ENCODE peak calls at places on chromosomes 13 and 19, in four cellular contexts. One of them, this sample, is unnamed.

GRCh38 chr19:51027126-51027806 is 850 bp upstream of the KLK11 start:
- DNase-seq in NAMALWA: no peak
- DNase-seq in EL: no peak
- DNase-seq in cardiac fibroblast: no peak
- DNase-seq in this sample: no peak

GRCh38 chr19:49758292-49758691 is 4.8 kb downstream of the TSKS start:
- DNase-seq in cardiac fibroblast: peak; percentile 68
- DNase-seq in NAMALWA: no peak
- DNase-seq in EL: peak; percentile 88
- DNase-seq in this sample: no peak

GRCh38 chr13:107765724-107766436 is 449.5 kb downstream of the LIG4 start:
- DNase-seq in EL: no peak
- DNase-seq in NAMALWA: no peak
- DNase-seq in cardiac fibroblast: no peak
- DNase-seq in this sample: no peak

GRCh38 chr13:97268772-97269171 is 46.6 kb downstream of the MBNL2 start:
- DNase-seq in cardiac fibroblast: peak; percentile 69
- DNase-seq in NAMALWA: no peak
- DNase-seq in EL: no peak
- DNase-seq in this sample: no peak

GRCh38 chr19:51572908-51573307 is 1.8 kb downstream of the ZNF175 start:
- DNase-seq in NAMALWA: no peak
- DNase-seq in EL: peak; percentile 92
- DNase-seq in cardiac fibroblast: peak; percentile 11
- DNase-seq in this sample: no peak

GRCh38 chr13:80550856-80551532 is 210.1 kb upstream of the SPRY2 start:
- DNase-seq in cardiac fibroblast: peak; percentile 41
- DNase-seq in EL: no peak
- DNase-seq in NAMALWA: no peak
- DNase-seq in this sample: no peak

GRCh38 chr19:18304194-18304495 is 18.7 kb downstream of the LSM4 start:
- DNase-seq in EL: no peak
- DNase-seq in cardiac fibroblast: no peak
- DNase-seq in NAMALWA: no peak
- DNase-seq in this sample: no peak

GRCh38 chr13:23848639-23849282 is 40.4 kb downstream of the MIPEP start:
- DNase-seq in NAMALWA: peak; percentile 12
- DNase-seq in cardiac fibroblast: no peak
- DNase-seq in EL: no peak
- DNase-seq in this sample: no peak

GRCh38 chr19:1133471-1133929 is 29.7 kb downstream of the GPX4 start:
- DNase-seq in NAMALWA: peak; percentile 50
- DNase-seq in EL: no peak
- DNase-seq in cardiac fibroblast: no peak
- DNase-seq in this sample: peak; percentile 2

GRCh38 chr13:30676672-30677071 is 58.7 kb upstream of the ALOX5AP start:
- DNase-seq in cardiac fibroblast: peak; percentile 42
- DNase-seq in NAMALWA: no peak
- DNase-seq in EL: peak; percentile 48
- DNase-seq in this sample: no peak

GRCh38 chr19:47331931-47332547 is at the start of gene C5AR2:
- DNase-seq in NAMALWA: no peak
- DNase-seq in cardiac fibroblast: peak; percentile 13
- DNase-seq in EL: no peak
- DNase-seq in this sample: no peak

GRCh38 chr19:35331551-35332214 is 2.7 kb downstream of the CD22 start:
- DNase-seq in cardiac fibroblast: no peak
- DNase-seq in EL: no peak
- DNase-seq in NAMALWA: peak; percentile 55
- DNase-seq in this sample: no peak

GRCh38 chr13:39776439-39776838 is 121.0 kb downstream of the COG6 start:
- DNase-seq in cardiac fibroblast: peak; percentile 60
- DNase-seq in EL: peak; percentile 86
- DNase-seq in NAMALWA: no peak
- DNase-seq in this sample: no peak

GRCh38 chr13:113776231-113777125 is 17.5 kb downstream of the TMEM255B start:
- DNase-seq in NAMALWA: no peak
- DNase-seq in cardiac fibroblast: no peak
- DNase-seq in EL: no peak
- DNase-seq in this sample: no peak

GRCh38 chr13:113151745-113152707 is 6.4 kb upstream of the PROZ start:
- DNase-seq in cardiac fibroblast: peak; percentile 64
- DNase-seq in EL: peak; percentile 27
- DNase-seq in NAMALWA: peak; percentile 43
- DNase-seq in this sample: no peak

GRCh38 chr19:7751157-7751783 is 3.9 kb upstream of the CD209 start:
- DNase-seq in cardiac fibroblast: no peak
- DNase-seq in NAMALWA: peak; percentile 21
- DNase-seq in EL: no peak
- DNase-seq in this sample: no peak

GRCh38 chr13:104414771-104415170 is 1348.6 kb upstream of the SLC10A2 start:
- DNase-seq in EL: no peak
- DNase-seq in cardiac fibroblast: no peak
- DNase-seq in NAMALWA: peak; percentile 6
- DNase-seq in this sample: peak; percentile 59

GRCh38 chr13:107299717-107300116 is 731.8 kb upstream of the ARGLU1 start:
- DNase-seq in EL: no peak
- DNase-seq in cardiac fibroblast: no peak
- DNase-seq in NAMALWA: no peak
- DNase-seq in this sample: no peak

GRCh38 chr13:83716121-83716520 is 166.2 kb downstream of the SLITRK1 start:
- DNase-seq in cardiac fibroblast: no peak
- DNase-seq in NAMALWA: no peak
- DNase-seq in EL: peak; percentile 4
- DNase-seq in this sample: no peak

GRCh38 chr13:34545461-34545860 is 396.6 kb upstream of the NBEA start:
- DNase-seq in NAMALWA: no peak
- DNase-seq in cardiac fibroblast: no peak
- DNase-seq in EL: no peak
- DNase-seq in this sample: no peak

GRCh38 chr13:74250738-74251190 is 116.6 kb upstream of the KLF12 start:
- DNase-seq in NAMALWA: no peak
- DNase-seq in EL: peak; percentile 91
- DNase-seq in cardiac fibroblast: peak; percentile 54
- DNase-seq in this sample: no peak

GRCh38 chr19:30116530-30116929 is 174.5 kb downstream of the URI1 start:
- DNase-seq in EL: no peak
- DNase-seq in cardiac fibroblast: no peak
- DNase-seq in NAMALWA: no peak
- DNase-seq in this sample: no peak

GRCh38 chr13:42398542-42398941 is 126.6 kb downstream of the AKAP11 start:
- DNase-seq in NAMALWA: no peak
- DNase-seq in EL: no peak
- DNase-seq in cardiac fibroblast: no peak
- DNase-seq in this sample: no peak

GRCh38 chr13:34620073-34620858 is 321.8 kb upstream of the NBEA start:
- DNase-seq in NAMALWA: no peak
- DNase-seq in cardiac fibroblast: no peak
- DNase-seq in EL: no peak
- DNase-seq in this sample: no peak

GRCh38 chr19:54188224-54188871 is 1.0 kb downstream of the MBOAT7 start:
- DNase-seq in EL: peak; percentile 81
- DNase-seq in cardiac fibroblast: peak; percentile 48
- DNase-seq in NAMALWA: peak; percentile 49
- DNase-seq in this sample: peak; percentile 93

GRCh38 chr19:10214784-10215183 is 16.3 kb downstream of the S1PR2 start:
- DNase-seq in NAMALWA: no peak
- DNase-seq in EL: peak; percentile 67
- DNase-seq in cardiac fibroblast: peak; percentile 39
- DNase-seq in this sample: no peak

GRCh38 chr19:16394681-16395375 is 70.2 kb downstream of the KLF2 start:
- DNase-seq in cardiac fibroblast: peak; percentile 50
- DNase-seq in EL: no peak
- DNase-seq in NAMALWA: no peak
- DNase-seq in this sample: no peak

GRCh38 chr13:46521486-46521885 is 31.5 kb upstream of the LRCH1 start:
- DNase-seq in NAMALWA: no peak
- DNase-seq in cardiac fibroblast: no peak
- DNase-seq in EL: no peak
- DNase-seq in this sample: no peak

GRCh38 chr13:54511356-54511755 is 1482.7 kb downstream of the OLFM4 start:
- DNase-seq in cardiac fibroblast: no peak
- DNase-seq in NAMALWA: no peak
- DNase-seq in EL: no peak
- DNase-seq in this sample: peak; percentile 2

GRCh38 chr13:33016414-33017409 is at the start of gene KL:
- DNase-seq in NAMALWA: no peak
- DNase-seq in EL: peak; percentile 13
- DNase-seq in cardiac fibroblast: no peak
- DNase-seq in this sample: no peak

This sample was measured in OCI-M1.